ENCODE peak calls at places on chromosomes 1 and 21, in eight cellular contexts. Z is A549; Q is T-helper 1 cell; L is posterior vena cava; U is ovary; I is stimulated activated effector memory CD8-positive, alpha-beta T cell treated with anti-CD3 and anti-CD28 coated beads, Interleukin-12 subunit alpha, Interleukin-12 subunit beta, amount 100 ng/mL, for 72 hours; W is COR-L47; V is BE2C. B is an unnamed sample.

GRCh38 chr1:94237291-94238226 is at the start of gene ARHGAP29:
- DNase-seq in Z (peak; percentile 48), U (peak; percentile 84), I (peak; percentile 52), Q (no peak), L (peak; percentile 91), W (peak; percentile 65), V (peak; percentile 89), B (peak; percentile 89)

GRCh38 chr1:234111458-234112142 is 207.1 kb downstream of the SLC35F3 start:
- DNase-seq in Q (no peak), Z (peak; percentile 75), L (no peak), I (no peak), U (no peak), W (peak; percentile 35), V (peak; percentile 49), B (peak; percentile 69)

GRCh38 chr1:105793541-105794146 is 1262.8 kb upstream of the PRMT6 start:
- DNase-seq in Q (no peak), V (peak; percentile 70), U (peak; percentile 54), W (peak; percentile 60), Z (no peak), L (no peak), I (no peak), B (peak; percentile 87)

GRCh38 chr1:63343922-63344321 is 21.6 kb downstream of the FOXD3 start:
- DNase-seq in Z (no peak), I (no peak), V (no peak), U (no peak), L (no peak), W (no peak), Q (no peak), B (no peak)

GRCh38 chr1:61202854-61203603 is 120.7 kb downstream of the NFIA start:
- DNase-seq in Q (no peak), Z (no peak), V (no peak), W (no peak), U (no peak), L (no peak), I (no peak), B (no peak)

GRCh38 chr21:29571949-29572348 is 273.2 kb downstream of the BACH1 start:
- DNase-seq in I (no peak), U (no peak), L (no peak), Z (no peak), V (no peak), W (no peak), Q (no peak), B (no peak)

GRCh38 chr1:235239821-235240220 is 78.8 kb upstream of the RBM34 start:
- DNase-seq in Q (no peak), I (no peak), L (no peak), Z (no peak), W (no peak), V (no peak), U (no peak), B (no peak)

GRCh38 chr1:232204269-232204668 is 425.7 kb downstream of the SIPA1L2 start:
- DNase-seq in U (no peak), I (no peak), W (no peak), Q (no peak), L (no peak), V (no peak), Z (no peak), B (no peak)

GRCh38 chr21:45987121-45987711 is 5.6 kb downstream of the COL6A1 start:
- DNase-seq in U (peak; percentile 20), I (no peak), Q (peak; percentile 6), L (peak; percentile 80), W (no peak), Z (no peak), V (peak; percentile 8), B (no peak)

GRCh38 chr1:115764541-115764940 is 4.0 kb downstream of the CASQ2 start:
- DNase-seq in V (peak; percentile 42), Q (no peak), W (peak; percentile 3), Z (peak; percentile 7), U (no peak), L (no peak), I (peak; percentile 23), B (no peak)

GRCh38 chr1:103457856-103458255 is 67.6 kb upstream of the RNPC3 start:
- DNase-seq in Q (no peak), Z (no peak), U (no peak), V (no peak), L (no peak), W (no peak), I (no peak), B (no peak)

GRCh38 chr1:245365071-245365470 is 210.3 kb downstream of the KIF26B start:
- DNase-seq in W (no peak), Q (no peak), V (peak; percentile 75), Z (no peak), I (no peak), L (no peak), U (no peak), B (no peak)

GRCh38 chr1:83029916-83030315 is 969.0 kb downstream of the TTLL7 start:
- DNase-seq in U (no peak), I (no peak), Q (no peak), L (no peak), W (no peak), Z (no peak), V (no peak), B (no peak)

GRCh38 chr1:215568287-215568692 is 1.2 kb downstream of the KCTD3 start:
- DNase-seq in W (peak; percentile 17), U (peak; percentile 31), I (no peak), L (no peak), Q (no peak), Z (peak; percentile 24), V (no peak), B (peak; percentile 72)

GRCh38 chr21:42117229-42118048 is 46.3 kb downstream of the UMODL1 start:
- DNase-seq in V (peak; percentile 73), Z (peak; percentile 60), I (peak; percentile 88), Q (peak; percentile 26), W (peak; percentile 70), U (peak; percentile 58), L (no peak), B (peak; percentile 85)

GRCh38 chr1:117093870-117094621 is 27.5 kb downstream of the TRIM45 start:
- DNase-seq in Q (no peak), U (no peak), I (no peak), L (no peak), W (peak; percentile 20), V (peak; percentile 5), Z (peak; percentile 10), B (no peak)

GRCh38 chr1:244234009-244234643 is 183.0 kb downstream of the ZBTB18 start:
- DNase-seq in Q (no peak), Z (no peak), L (no peak), V (no peak), I (no peak), U (no peak), W (no peak), B (no peak)

GRCh38 chr1:61836649-61837048 is 94.4 kb downstream of the PATJ start:
- DNase-seq in Z (no peak), I (peak; percentile 8), L (no peak), W (no peak), V (no peak), U (peak; percentile 16), Q (no peak), B (peak; percentile 56)

GRCh38 chr1:228118040-228118439 is 8.9 kb upstream of the MRPL55 start:
- DNase-seq in W (no peak), I (no peak), Z (no peak), L (no peak), U (no peak), Q (no peak), V (no peak), B (no peak)

GRCh38 chr1:38085666-38086305 is 39.2 kb upstream of the POU3F1 start:
- DNase-seq in Z (no peak), L (peak; percentile 73), V (no peak), W (no peak), I (no peak), Q (no peak), U (no peak), B (no peak)

GRCh38 chr1:16191309-16191708 is 21.1 kb downstream of the ARHGEF19 start:
- DNase-seq in Z (no peak), W (no peak), Q (no peak), I (no peak), V (no peak), L (no peak), U (peak; percentile 58), B (no peak)

GRCh38 chr1:55212349-55213028 is 2.7 kb downstream of the USP24 start:
- DNase-seq in U (no peak), V (no peak), L (no peak), Z (no peak), I (no peak), Q (no peak), W (peak; percentile 15), B (no peak)

GRCh38 chr1:32872189-32872898 is 1.6 kb upstream of the FNDC5 start:
- DNase-seq in I (peak; percentile 85), L (peak; percentile 84), Q (no peak), Z (peak; percentile 53), U (peak; percentile 67), V (peak; percentile 84), W (peak; percentile 61), B (peak; percentile 90)

GRCh38 chr21:34635307-34635706 is 20.4 kb upstream of the RCAN1 start:
- DNase-seq in Z (no peak), L (no peak), I (peak; percentile 61), Q (no peak), W (no peak), V (peak; percentile 27), U (no peak), B (peak; percentile 16)

GRCh38 chr1:4024811-4025210 is 124.7 kb upstream of the C1orf174 start:
- DNase-seq in I (no peak), U (no peak), Z (no peak), L (no peak), Q (no peak), W (no peak), V (no peak), B (no peak)

GRCh38 chr1:3714284-3714741 is 37.9 kb upstream of the CCDC27 start:
- DNase-seq in L (no peak), V (peak; percentile 22), W (no peak), Q (no peak), I (no peak), U (no peak), Z (no peak), B (no peak)

GRCh38 chr1:103108525-103109150 is 316 bp upstream of the COL11A1 start:
- DNase-seq in I (no peak), V (no peak), Z (no peak), W (no peak), U (peak; percentile 7), Q (no peak), L (no peak), B (peak; percentile 26)

GRCh38 chr1:169928438-169929209 is 34.9 kb upstream of the SCYL3 start:
- DNase-seq in Q (no peak), L (no peak), Z (no peak), V (no peak), I (no peak), W (peak; percentile 39), U (no peak), B (no peak)

GRCh38 chr1:29653886-29654450 is 417.6 kb downstream of the PTPRU start:
- DNase-seq in U (no peak), I (no peak), Z (no peak), V (no peak), L (peak; percentile 14), W (no peak), Q (no peak), B (no peak)

B was measured in testis.